ENCODE peak calls at places on chromosomes 5 and 9, in four cellular contexts. K is effector CD4-positive, alpha-beta T cell; C is stimulated activated CD4-positive, alpha-beta T cell treated with anti-CD3 and anti-CD28 coated beads, Interleukin-15, amount 100 ng/mL, for 24 hours; U is cardiac muscle cell. S is an unnamed sample.

GRCh38 chr5:127028822-127029457 is 1.4 kb downstream of the MARCHF3 start:
- DNase-seq in C (no peak), K (no peak), U (peak), S (peak)

GRCh38 chr5:72478684-72479083 is 28.5 kb downstream of the ZNF366 start:
- DNase-seq in U (no peak), C (no peak), K (no peak), S (no peak)

GRCh38 chr5:151068571-151069197 is 12.2 kb downstream of the TNIP1 start:
- DNase-seq in U (no peak), K (no peak), C (peak), S (no peak)

GRCh38 chr9:135103931-135104639 is 16.6 kb downstream of the OLFM1 start:
- DNase-seq in C (no peak), U (no peak), K (no peak), S (no peak)

GRCh38 chr9:26261503-26262330 is 583.5 kb upstream of the TUSC1 start:
- DNase-seq in C (no peak), K (no peak), U (no peak), S (no peak)

GRCh38 chr5:72646467-72646866 is 139.3 kb upstream of the ZNF366 start:
- DNase-seq in K (no peak), C (no peak), U (no peak), S (no peak)

GRCh38 chr9:95250462-95251058 is 66.9 kb downstream of the FANCC start:
- DNase-seq in C (no peak), K (no peak), U (no peak), S (no peak)

GRCh38 chr5:137800700-137801411 is 46.7 kb upstream of the HNRNPA0 start:
- DNase-seq in U (peak), K (no peak), C (no peak), S (no peak)

GRCh38 chr9:88804289-88804596 is 187.0 kb upstream of the S1PR3 start:
- DNase-seq in K (no peak), U (no peak), C (no peak), S (no peak)

GRCh38 chr5:163889369-163889768 is 383.9 kb downstream of the MAT2B start:
- DNase-seq in C (no peak), K (no peak), U (no peak), S (no peak)

GRCh38 chr5:120255214-120255613 is 208.9 kb upstream of the PRR16 start:
- DNase-seq in C (no peak), K (no peak), U (no peak), S (no peak)

GRCh38 chr5:96790851-96791513 is 16.8 kb downstream of the ERAP1 start:
- DNase-seq in U (no peak), K (no peak), C (no peak), S (no peak)

GRCh38 chr5:158720316-158720715 is 379.4 kb downstream of the EBF1 start:
- DNase-seq in C (no peak), K (no peak), U (no peak), S (no peak)

GRCh38 chr5:165325201-165325600 is 1819.8 kb downstream of the MAT2B start:
- DNase-seq in K (no peak), U (no peak), C (no peak), S (no peak)

GRCh38 chr5:84384604-84385575 is at the start of gene EDIL3:
- DNase-seq in C (peak), K (no peak), U (peak), S (peak)

GRCh38 chr5:74311961-74312360 is 328.6 kb downstream of the ENC1 start:
- DNase-seq in C (no peak), U (no peak), K (no peak), S (no peak)

GRCh38 chr9:134215709-134216448 is 51.5 kb upstream of the RNU6ATAC start:
- DNase-seq in K (no peak), C (no peak), U (no peak), S (no peak)

GRCh38 chr9:35912791-35913400 is 3.6 kb downstream of the SPAAR start:
- DNase-seq in U (no peak), K (no peak), C (no peak), S (no peak)

GRCh38 chr5:172530835-172531703 is 76.7 kb upstream of the SH3PXD2B start:
- DNase-seq in K (no peak), U (no peak), C (no peak), S (no peak)

GRCh38 chr5:15133456-15133965 is 261.9 kb upstream of the ANKH start:
- DNase-seq in C (no peak), U (no peak), K (no peak), S (no peak)

GRCh38 chr9:81416476-81417298 is 272.7 kb downstream of the TLE1 start:
- DNase-seq in U (no peak), K (no peak), C (no peak), S (no peak)

GRCh38 chr5:35771321-35771720 is 85.4 kb upstream of the IL7R start:
- DNase-seq in C (no peak), K (no peak), U (no peak), S (no peak)

GRCh38 chr5:113683211-113683610 is 169.7 kb downstream of the YTHDC2 start:
- DNase-seq in K (no peak), U (no peak), C (no peak), S (no peak)

GRCh38 chr5:127011961-127012644 is 18.3 kb downstream of the MARCHF3 start:
- DNase-seq in K (no peak), U (no peak), C (no peak), S (no peak)

GRCh38 chr5:1910861-1911772 is 28.4 kb upstream of the IRX4 start:
- DNase-seq in K (no peak), U (no peak), C (no peak), S (no peak)

GRCh38 chr5:11476866-11477265 is 427.4 kb downstream of the CTNND2 start:
- DNase-seq in K (no peak), U (no peak), C (no peak), S (no peak)

S was measured in erythroblast.